ENCODE peak calls at places on chromosomes 16 and 17, in nine cellular contexts. Q is prostate gland, N is endodermal cell, L is psoas muscle, R is left ventricle myocardium inferior, E is stomach, G is lung, X is upper lobe of right lung, T is uterus. U is an unnamed sample.

GRCh38 chr17:42287305-42288077 is 807 bp upstream of the STAT5A start:
- DNase-seq in Q (no peak), N (peak), L (peak), R (peak), E (peak), G (no peak), X (peak), T (peak), U (peak)

GRCh38 chr17:63841350-63842172 is 924 bp downstream of the SMARCD2 start:
- DNase-seq in Q (peak), N (peak), L (peak), R (peak), E (peak), G (peak), X (peak), T (peak), U (peak)

GRCh38 chr16:25037632-25038031 is 22.5 kb upstream of the ARHGAP17 start:
- DNase-seq in Q (no peak), N (no peak), L (no peak), R (no peak), E (no peak), G (no peak), X (no peak), T (no peak), U (no peak)

GRCh38 chr17:81556175-81556691 is 4.1 kb upstream of the FAAP100 start:
- DNase-seq in Q (no peak), N (no peak), L (no peak), R (no peak), E (no peak), G (no peak), X (no peak), T (no peak), U (peak)

GRCh38 chr17:80455328-80455710 is 21.1 kb downstream of the NPTX1 start:
- DNase-seq in Q (no peak), N (peak), L (peak), R (no peak), E (peak), G (no peak), X (no peak), T (peak), U (peak)

GRCh38 chr17:81416612-81417011 is 21.4 kb downstream of the BAHCC1 start:
- DNase-seq in Q (no peak), N (no peak), L (no peak), R (no peak), E (no peak), G (no peak), X (no peak), T (no peak), U (no peak)

GRCh38 chr17:50060951-50061712 is 5.2 kb downstream of the ITGA3 start:
- DNase-seq in Q (peak), N (peak), L (peak), R (peak), E (peak), G (peak), X (peak), T (peak), U (peak)

GRCh38 chr17:81865733-81866439 is 5.3 kb downstream of the ARHGDIA start:
- DNase-seq in Q (no peak), N (no peak), L (no peak), R (no peak), E (peak), G (no peak), X (no peak), T (peak), U (peak)

GRCh38 chr17:49861150-49861884 is 13.4 kb upstream of the TAC4 start:
- DNase-seq in Q (peak), N (peak), L (no peak), R (no peak), E (no peak), G (peak), X (no peak), T (peak), U (no peak)

GRCh38 chr17:21126645-21127507 is at the start of gene DHRS7B:
- DNase-seq in Q (peak), N (peak), L (peak), R (peak), E (peak), G (peak), X (peak), T (peak), U (peak)

GRCh38 chr17:37824534-37825485 is 80.0 kb upstream of the HNF1B start:
- DNase-seq in Q (no peak), N (peak), L (no peak), R (no peak), E (no peak), G (no peak), X (no peak), T (no peak), U (peak)

GRCh38 chr17:39244600-39245570 is 19.1 kb upstream of the STAC2 start:
- DNase-seq in Q (peak), N (peak), L (peak), R (peak), E (peak), G (peak), X (peak), T (peak), U (peak)

GRCh38 chr17:82065638-82066303 is at the start of gene DUS1L:
- DNase-seq in Q (no peak), N (peak), L (peak), R (peak), E (peak), G (peak), X (peak), T (peak), U (peak)

GRCh38 chr17:39926588-39927100 is 757 bp downstream of the ORMDL3 start:
- DNase-seq in Q (no peak), N (peak), L (no peak), R (peak), E (peak), G (peak), X (peak), T (peak), U (peak)

GRCh38 chr17:8836821-8837426 is 30.6 kb downstream of the PIK3R6 start:
- DNase-seq in Q (no peak), N (no peak), L (no peak), R (no peak), E (no peak), G (peak), X (no peak), T (no peak), U (no peak)

GRCh38 chr17:48002920-48003685 is 32.2 kb downstream of the CDK5RAP3 start:
- DNase-seq in Q (no peak), N (peak), L (no peak), R (no peak), E (no peak), G (no peak), X (no peak), T (no peak), U (no peak)

GRCh38 chr17:51185763-51186332 is 19.6 kb downstream of the NME2 start:
- DNase-seq in Q (no peak), N (peak), L (no peak), R (no peak), E (no peak), G (no peak), X (peak), T (no peak), U (no peak)

GRCh38 chr16:67729636-67730248 is 10.6 kb upstream of the GFOD2 start:
- DNase-seq in Q (no peak), N (no peak), L (no peak), R (no peak), E (no peak), G (no peak), X (peak), T (no peak), U (peak)

GRCh38 chr16:73040136-73040535 is 7.8 kb downstream of the ZFHX3 start:
- DNase-seq in Q (no peak), N (peak), L (no peak), R (no peak), E (no peak), G (no peak), X (no peak), T (no peak), U (no peak)

GRCh38 chr17:74360993-74361612 is 565 bp downstream of the BTBD17 start:
- DNase-seq in Q (no peak), N (peak), L (no peak), R (no peak), E (no peak), G (no peak), X (no peak), T (no peak), U (no peak)

GRCh38 chr17:77193653-77194052 is 52.9 kb downstream of the SEC14L1 start:
- DNase-seq in Q (no peak), N (no peak), L (no peak), R (no peak), E (no peak), G (no peak), X (no peak), T (no peak), U (no peak)

GRCh38 chr17:64262422-64263260 is at the start of gene TEX2:
- DNase-seq in Q (peak), N (peak), L (peak), R (peak), E (peak), G (peak), X (peak), T (peak), U (peak)

GRCh38 chr17:71039391-71039790 is 870.1 kb downstream of the KCNJ2 start:
- DNase-seq in Q (no peak), N (no peak), L (no peak), R (no peak), E (no peak), G (no peak), X (no peak), T (no peak), U (no peak)

GRCh38 chr16:81536648-81537047 is 92.0 kb downstream of the CMIP start:
- DNase-seq in Q (no peak), N (no peak), L (no peak), R (no peak), E (no peak), G (no peak), X (no peak), T (no peak), U (peak)

GRCh38 chr16:79668502-79668901 is 68.0 kb upstream of the MAF start:
- DNase-seq in Q (no peak), N (no peak), L (no peak), R (no peak), E (no peak), G (no peak), X (no peak), T (no peak), U (no peak)

DNA sequence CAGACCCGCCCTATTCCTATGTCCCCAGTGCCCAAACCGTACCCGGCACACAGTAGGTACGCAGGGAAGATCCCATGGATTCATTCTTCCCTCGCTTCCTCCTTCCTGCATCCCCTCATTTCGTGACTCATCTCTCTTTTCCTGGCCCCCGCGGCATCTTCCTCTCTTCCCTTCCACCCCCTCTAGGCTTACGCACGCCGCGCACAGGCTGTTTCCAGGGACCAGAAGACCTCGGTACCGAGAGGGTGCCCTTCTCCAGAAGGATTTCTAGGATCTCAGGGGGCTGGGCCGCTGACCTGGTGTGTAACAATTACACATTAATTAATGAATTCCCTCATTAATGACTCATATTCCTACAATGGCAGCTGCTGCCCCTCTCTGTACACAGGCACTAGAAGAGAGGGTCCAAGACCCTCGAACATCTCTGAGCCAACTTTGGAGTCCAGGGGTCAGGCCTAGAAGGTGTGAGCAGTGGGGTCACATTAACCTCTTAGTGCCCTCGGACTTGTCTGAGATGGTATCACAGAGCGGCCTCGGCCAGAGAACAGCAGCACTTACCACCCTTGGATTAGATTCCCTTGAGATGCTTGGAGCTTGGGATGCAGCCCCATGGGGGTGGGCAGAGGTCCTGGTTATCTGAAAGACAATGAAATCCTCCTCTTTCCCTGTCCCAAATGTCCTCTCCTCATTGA is 16.8 kb upstream of the PLLP start:
- DNase-seq in Q (no peak), N (peak), L (peak), R (no peak), E (no peak), G (no peak), X (no peak), T (peak), U (peak)
- H3K27ac ChIP-seq in Q (peak), N (no peak), L (peak), R (peak), E (no peak), G (no peak), X (no peak), T (peak), U (no peak)

GRCh38 chr17:43905985-43906852 is 1.1 kb downstream of the MPP2 start:
- DNase-seq in Q (no peak), N (peak), L (peak), R (peak), E (peak), G (peak), X (peak), T (peak), U (peak)

GRCh38 chr17:43908111-43908721 is 880 bp upstream of the MPP2 start:
- DNase-seq in Q (peak), N (peak), L (peak), R (peak), E (peak), G (peak), X (no peak), T (peak), U (peak)

GRCh38 chr17:43906951-43907424 is 348 bp downstream of the MPP2 start:
- DNase-seq in Q (no peak), N (no peak), L (no peak), R (no peak), E (no peak), G (no peak), X (no peak), T (peak), U (peak)

GRCh38 chr17:43905400-43905984 is 1.8 kb downstream of the MPP2 start:
- DNase-seq in Q (no peak), N (no peak), L (no peak), R (no peak), E (no peak), G (no peak), X (no peak), T (no peak), U (no peak)

DNA sequence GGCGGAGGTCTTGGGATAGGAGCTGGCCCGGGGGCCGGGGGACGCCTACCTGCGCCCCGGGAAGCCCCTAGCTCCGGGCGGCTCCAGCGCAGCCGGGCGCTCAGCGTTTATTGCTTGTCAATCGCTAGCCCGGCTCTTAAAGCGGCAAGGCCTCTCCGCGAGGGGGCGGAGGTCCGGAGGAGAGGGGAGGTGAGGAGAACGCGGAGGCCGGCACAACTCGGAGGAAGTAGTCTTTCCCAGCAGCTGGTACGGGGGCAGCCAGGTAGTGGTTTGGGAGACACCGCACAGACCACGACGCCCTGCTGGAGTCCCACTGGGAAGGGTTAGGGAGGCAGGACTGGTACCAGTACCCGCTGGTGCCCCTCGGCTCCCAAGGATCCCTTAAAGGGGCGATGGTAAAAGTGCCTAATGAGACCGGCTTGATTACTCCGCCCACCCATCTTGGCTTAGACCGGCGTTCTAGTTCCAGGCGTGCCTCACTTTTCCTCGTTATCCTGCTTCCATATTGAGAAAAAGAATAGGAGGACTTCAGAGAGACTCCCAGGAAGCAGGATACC is at the start of gene MPP2:
- DNase-seq in Q (peak), N (peak), L (peak), R (peak), E (peak), G (peak), X (peak), T (peak), U (peak)
- TF ChIP-seq CTCF in Q (peak), N (no peak), L (peak), R (peak), E (peak), G (no peak), X (no peak), T (peak), U (no peak)

GRCh38 chr16:71902656-71903365 is 7.5 kb downstream of the IST1 start:
- DNase-seq in Q (no peak), N (no peak), L (no peak), R (no peak), E (no peak), G (no peak), X (no peak), T (no peak), U (no peak)
- H3K27ac ChIP-seq in Q (no peak), N (no peak), L (no peak), R (peak), E (no peak), G (no peak), X (no peak), T (no peak), U (no peak)

GRCh38 chr16:29315046-29315445 is 91.5 kb downstream of the NPIPB11 start:
- DNase-seq in Q (no peak), N (no peak), L (no peak), R (no peak), E (no peak), G (no peak), X (no peak), T (no peak), U (no peak)

GRCh38 chr16:29314292-29314934 is 92.1 kb downstream of the NPIPB11 start:
- DNase-seq in Q (no peak), N (no peak), L (no peak), R (no peak), E (no peak), G (no peak), X (no peak), T (no peak), U (no peak)

GRCh38 chr16:29317269-29317668 is 89.2 kb downstream of the NPIPB11 start:
- DNase-seq in Q (no peak), N (no peak), L (no peak), R (no peak), E (no peak), G (no peak), X (no peak), T (no peak), U (no peak)

GRCh38 chr16:29316673-29317237 is 89.8 kb downstream of the NPIPB11 start:
- DNase-seq in Q (no peak), N (no peak), L (no peak), R (no peak), E (no peak), G (no peak), X (no peak), T (no peak), U (no peak)

DNA sequence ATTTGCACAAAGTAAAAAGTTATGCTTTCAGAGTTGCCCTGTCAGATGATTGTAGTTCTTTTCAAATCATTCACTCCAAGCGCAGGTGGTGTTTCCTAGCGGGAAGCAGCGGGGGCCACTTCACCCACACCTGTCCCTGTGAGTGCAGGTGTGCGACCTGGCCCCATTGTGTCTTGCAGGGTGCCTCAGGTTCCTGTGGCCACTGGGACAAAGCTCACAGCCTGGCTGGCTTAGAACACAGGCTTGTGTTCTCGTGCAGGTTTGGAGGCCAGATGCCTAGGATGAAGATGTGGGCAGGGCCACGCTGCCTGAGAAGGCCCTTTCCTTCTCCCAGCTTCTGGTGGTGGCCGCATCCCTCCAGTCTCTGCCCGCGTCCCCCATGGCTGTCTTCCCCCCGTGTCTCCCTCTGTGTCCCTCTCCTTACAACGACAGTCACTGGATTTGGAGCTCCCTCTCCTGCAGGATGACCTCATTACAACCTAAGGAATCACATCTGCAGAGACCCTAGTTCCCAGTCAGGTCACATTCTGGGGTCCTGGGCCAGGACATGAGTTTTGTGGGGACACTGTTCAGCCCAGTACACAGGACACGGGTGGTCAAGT is 90.5 kb downstream of the NPIPB11 start:
- DNase-seq in Q (no peak), N (peak), L (no peak), R (no peak), E (no peak), G (no peak), X (no peak), T (no peak), U (no peak)
- TF ChIP-seq CTCF in Q (no peak), N (peak), L (peak), R (peak), E (no peak), G (no peak), X (no peak), T (no peak), U (peak)

DNA sequence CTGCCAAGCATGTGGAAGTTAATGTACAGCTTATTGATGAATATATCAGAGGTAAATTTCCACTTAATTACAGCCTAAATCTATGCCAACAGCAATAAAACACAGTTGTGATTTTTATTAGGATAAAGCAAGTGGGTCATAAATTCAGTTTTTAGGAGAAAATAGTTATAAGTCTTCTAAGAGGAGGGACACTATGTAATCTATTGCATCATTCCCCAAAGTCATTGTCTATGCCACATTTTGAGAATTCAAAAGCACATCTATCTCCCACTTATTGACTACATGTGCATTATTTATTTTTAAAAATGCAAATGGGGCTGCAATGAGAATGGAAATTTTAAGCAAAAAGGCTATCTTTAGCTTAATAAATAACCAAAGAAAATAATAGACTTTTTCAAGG is 23.7 kb upstream of the NSRP1 start:
- DNase-seq in Q (no peak), N (no peak), L (no peak), R (no peak), E (no peak), G (no peak), X (no peak), T (no peak), U (no peak)
- H3K27ac ChIP-seq in Q (no peak), N (no peak), L (no peak), R (no peak), E (no peak), G (no peak), X (no peak), T (no peak), U (no peak)

U was measured in kidney.